ENCODE peak calls at places on chromosomes 11 and 22, in four cellular contexts. One of them, this sample, is unnamed.

GRCh38 chr11:66417000-66417399 is 3.8 kb upstream of the NPAS4 start:
- DNase-seq in HTR-8/SVneo: no peak
- DNase-seq in cardiac fibroblast: no peak
- DNase-seq in activated naive CD8-positive, alpha-beta T cell treated with anti-CD3 and anti-CD28 coated beads, Interleukin-2, amount 10 ng/mL, durations not matched to agents 7 days and 5 days: no peak
- DNase-seq in this sample: no peak

GRCh38 chr11:19648321-19648720 is 64.3 kb upstream of the NAV2 start:
- DNase-seq in activated naive CD8-positive, alpha-beta T cell treated with anti-CD3 and anti-CD28 coated beads, Interleukin-2, amount 10 ng/mL, durations not matched to agents 7 days and 5 days: no peak
- DNase-seq in HTR-8/SVneo: no peak
- DNase-seq in cardiac fibroblast: no peak
- DNase-seq in this sample: peak; percentile 17

GRCh38 chr22:50396751-50397370 is 53.7 kb downstream of the PPP6R2 start:
- DNase-seq in HTR-8/SVneo: no peak
- DNase-seq in cardiac fibroblast: no peak
- DNase-seq in activated naive CD8-positive, alpha-beta T cell treated with anti-CD3 and anti-CD28 coated beads, Interleukin-2, amount 10 ng/mL, durations not matched to agents 7 days and 5 days: no peak
- DNase-seq in this sample: no peak

GRCh38 chr11:124310746-124311145 is 3.0 kb downstream of the OR8D1 start:
- DNase-seq in activated naive CD8-positive, alpha-beta T cell treated with anti-CD3 and anti-CD28 coated beads, Interleukin-2, amount 10 ng/mL, durations not matched to agents 7 days and 5 days: no peak
- DNase-seq in cardiac fibroblast: peak; percentile 80
- DNase-seq in HTR-8/SVneo: no peak
- DNase-seq in this sample: peak; percentile 33

GRCh38 chr22:46588279-46589140 is 31.7 kb upstream of the GRAMD4 start:
- DNase-seq in cardiac fibroblast: no peak
- DNase-seq in HTR-8/SVneo: no peak
- DNase-seq in activated naive CD8-positive, alpha-beta T cell treated with anti-CD3 and anti-CD28 coated beads, Interleukin-2, amount 10 ng/mL, durations not matched to agents 7 days and 5 days: no peak
- DNase-seq in this sample: no peak

GRCh38 chr22:20153945-20154344 is 3.1 kb upstream of the CCDC188 start:
- DNase-seq in activated naive CD8-positive, alpha-beta T cell treated with anti-CD3 and anti-CD28 coated beads, Interleukin-2, amount 10 ng/mL, durations not matched to agents 7 days and 5 days: no peak
- DNase-seq in cardiac fibroblast: no peak
- DNase-seq in HTR-8/SVneo: no peak
- DNase-seq in this sample: no peak

GRCh38 chr11:113373306-113373705 is 14.3 kb upstream of the ANKK1 start:
- DNase-seq in HTR-8/SVneo: no peak
- DNase-seq in cardiac fibroblast: peak; percentile 79
- DNase-seq in activated naive CD8-positive, alpha-beta T cell treated with anti-CD3 and anti-CD28 coated beads, Interleukin-2, amount 10 ng/mL, durations not matched to agents 7 days and 5 days: no peak
- DNase-seq in this sample: peak; percentile 60

GRCh38 chr11:27234043-27234668 is 128.9 kb downstream of the CCDC34 start:
- DNase-seq in HTR-8/SVneo: peak; percentile 50
- DNase-seq in activated naive CD8-positive, alpha-beta T cell treated with anti-CD3 and anti-CD28 coated beads, Interleukin-2, amount 10 ng/mL, durations not matched to agents 7 days and 5 days: no peak
- DNase-seq in cardiac fibroblast: peak; percentile 91
- DNase-seq in this sample: peak; percentile 78

GRCh38 chr11:61477734-61478148 is 30.8 kb upstream of the LRRC10B start:
- DNase-seq in cardiac fibroblast: peak; percentile 34
- DNase-seq in HTR-8/SVneo: peak; percentile 64
- DNase-seq in activated naive CD8-positive, alpha-beta T cell treated with anti-CD3 and anti-CD28 coated beads, Interleukin-2, amount 10 ng/mL, durations not matched to agents 7 days and 5 days: peak; percentile 72
- DNase-seq in this sample: no peak

GRCh38 chr11:99271527-99271926 is 250.8 kb downstream of the CNTN5 start:
- DNase-seq in activated naive CD8-positive, alpha-beta T cell treated with anti-CD3 and anti-CD28 coated beads, Interleukin-2, amount 10 ng/mL, durations not matched to agents 7 days and 5 days: no peak
- DNase-seq in HTR-8/SVneo: no peak
- DNase-seq in cardiac fibroblast: no peak
- DNase-seq in this sample: no peak

This sample was measured in HCEC 1CT.